ENCODE peak calls at places on chromosomes 1 and 21, in seven cellular contexts. L, E, D, P, U, A and F are unnamed samples.

GRCh38 chr1:208047476-208047934 is 136.6 kb upstream of the CD34 start:
- DNase-seq in L (peak), D (no peak), A (peak), E (peak), P (no peak), U (peak), F (no peak)

GRCh38 chr1:8321612-8322011 is 3.7 kb downstream of the SLC45A1 start:
- DNase-seq in P (no peak), L (no peak), U (no peak), A (no peak), D (no peak), E (no peak), F (no peak)

GRCh38 chr1:169250795-169251194 is 116.8 kb downstream of the NME7 start:
- DNase-seq in U (no peak), E (no peak), D (no peak), A (no peak), P (no peak), L (no peak), F (no peak)

GRCh38 chr21:45415188-45415942 is 10.4 kb downstream of the COL18A1 start:
- DNase-seq in D (peak), L (no peak), P (peak), E (no peak), A (no peak), U (peak), F (no peak)

GRCh38 chr1:240946926-240947325 is 335.0 kb upstream of the GREM2 start:
- DNase-seq in E (no peak), D (peak), U (no peak), P (no peak), A (peak), L (no peak), F (no peak)

GRCh38 chr1:38454236-38454635 is 405.3 kb downstream of the RRAGC start:
- DNase-seq in E (no peak), U (no peak), A (no peak), P (no peak), D (no peak), L (no peak), F (no peak)

GRCh38 chr1:228082975-228083870 is 715 bp downstream of the ARF1 start:
- DNase-seq in A (peak), D (peak), E (no peak), P (peak), L (no peak), U (peak), F (no peak)

GRCh38 chr1:87072904-87073303 is 158.5 kb downstream of the HS2ST1 start:
- DNase-seq in P (no peak), A (no peak), D (no peak), E (no peak), U (no peak), L (no peak), F (no peak)

GRCh38 chr1:33296082-33296458 is 24.8 kb downstream of the A3GALT2 start:
- DNase-seq in E (peak), L (no peak), D (no peak), A (peak), P (peak), U (peak), F (no peak)

GRCh38 chr1:182595641-182596240 is 6.7 kb upstream of the RNASEL start:
- DNase-seq in P (no peak), E (peak), D (peak), L (peak), A (peak), U (peak), F (peak)

GRCh38 chr1:225906467-225906866 is 17.5 kb upstream of the LEFTY1 start:
- DNase-seq in L (no peak), A (no peak), P (peak), E (no peak), D (no peak), U (no peak), F (no peak)

GRCh38 chr1:228190182-228190581 is 17.7 kb upstream of the OBSCN start:
- DNase-seq in A (no peak), E (no peak), P (peak), L (no peak), U (peak), D (no peak), F (no peak)

GRCh38 chr1:77413541-77414335 is 131.9 kb downstream of the AK5 start:
- DNase-seq in A (no peak), L (no peak), D (no peak), E (no peak), P (no peak), U (no peak), F (no peak)

GRCh38 chr1:6949991-6950765 is 164.9 kb downstream of the CAMTA1 start:
- DNase-seq in D (no peak), U (no peak), P (no peak), A (no peak), L (no peak), E (no peak), F (no peak)

GRCh38 chr1:2411801-2412394 is 466 bp downstream of the PEX10 start:
- DNase-seq in E (no peak), P (no peak), A (peak), L (no peak), U (no peak), D (no peak), F (no peak)

GRCh38 chr1:178542554-178543290 is 29.8 kb downstream of the TEX35 start:
- DNase-seq in D (peak), P (peak), L (peak), U (peak), A (peak), E (peak), F (peak)

GRCh38 chr1:20136249-20136648 is 2.9 kb upstream of the PLA2G2F start:
- DNase-seq in D (no peak), U (peak), A (no peak), L (no peak), P (no peak), E (no peak), F (no peak)

GRCh38 chr21:37909936-37910335 is 6.3 kb downstream of the KCNJ6 start:
- DNase-seq in D (no peak), P (no peak), L (no peak), A (peak), U (no peak), E (no peak), F (no peak)

GRCh38 chr1:81512242-81512641 is 288.5 kb upstream of the ADGRL2 start:
- DNase-seq in A (peak), D (no peak), E (no peak), L (no peak), U (no peak), P (no peak), F (no peak)

GRCh38 chr1:244863491-244864252 is 671 bp downstream of the HNRNPU start:
- DNase-seq in E (no peak), A (no peak), L (no peak), P (peak), U (no peak), D (peak), F (peak)

GRCh38 chr21:29084372-29084771 is 10.9 kb upstream of the CCT8 start:
- DNase-seq in U (no peak), P (no peak), L (no peak), E (no peak), D (no peak), A (no peak), F (no peak)

GRCh38 chr1:186828612-186829542 is at the start of gene PLA2G4A:
- DNase-seq in E (no peak), A (peak), L (peak), D (no peak), P (peak), U (peak), F (no peak)

GRCh38 chr21:44090332-44090731 is 16.9 kb upstream of the PWP2 start:
- DNase-seq in D (no peak), U (no peak), L (no peak), P (peak), A (no peak), E (no peak), F (peak)

GRCh38 chr1:239053269-239053668 is 333.1 kb upstream of the CHRM3 start:
- DNase-seq in U (no peak), L (no peak), P (no peak), D (no peak), E (no peak), A (no peak), F (no peak)

GRCh38 chr1:26826261-26827201 is at the start of gene ZDHHC18:
- DNase-seq in D (peak), E (peak), A (peak), P (peak), L (peak), U (peak), F (peak)

GRCh38 chr1:11648732-11649158 is 5.5 kb downstream of the FBXO2 start:
- DNase-seq in L (no peak), U (no peak), A (peak), E (no peak), D (no peak), P (peak), F (no peak)

GRCh38 chr1:235997049-235997448 is 67.8 kb downstream of the NID1 start:
- DNase-seq in P (no peak), A (no peak), U (no peak), D (no peak), E (no peak), L (no peak), F (no peak)

GRCh38 chr1:241627453-241628329 is 12.5 kb downstream of the CHML start:
- DNase-seq in U (no peak), A (peak), D (no peak), E (no peak), P (no peak), L (peak), F (no peak)

GRCh38 chr21:38349111-38349746 is 92.4 kb downstream of the KCNJ15 start:
- DNase-seq in D (no peak), E (no peak), P (no peak), L (no peak), A (no peak), U (no peak), F (no peak)

DNA sequence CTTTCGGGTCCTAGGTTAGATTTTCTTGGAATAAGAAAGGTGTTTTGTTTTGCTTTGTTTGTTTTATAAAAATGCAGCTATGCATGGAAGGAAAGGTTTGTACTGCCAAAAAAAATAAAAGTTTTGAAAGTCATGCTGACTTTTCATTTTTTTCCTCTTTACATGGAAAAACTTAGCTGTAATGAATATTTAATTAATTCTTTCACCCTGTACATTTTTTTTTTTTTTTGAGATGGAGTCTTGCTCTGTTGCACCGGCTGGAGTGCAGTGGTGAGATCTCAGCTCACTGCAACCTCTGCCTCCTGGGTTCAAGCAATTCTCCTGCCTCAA is 48.7 kb downstream of the NENF start:
- DNase-seq in D (no peak), L (no peak), A (no peak), U (no peak), E (no peak), P (no peak), F (no peak)
- TF ChIP-seq CTCF in D (no peak), L (no peak), A (no peak), U (no peak), E (no peak), P (no peak), F (no peak)

DNA sequence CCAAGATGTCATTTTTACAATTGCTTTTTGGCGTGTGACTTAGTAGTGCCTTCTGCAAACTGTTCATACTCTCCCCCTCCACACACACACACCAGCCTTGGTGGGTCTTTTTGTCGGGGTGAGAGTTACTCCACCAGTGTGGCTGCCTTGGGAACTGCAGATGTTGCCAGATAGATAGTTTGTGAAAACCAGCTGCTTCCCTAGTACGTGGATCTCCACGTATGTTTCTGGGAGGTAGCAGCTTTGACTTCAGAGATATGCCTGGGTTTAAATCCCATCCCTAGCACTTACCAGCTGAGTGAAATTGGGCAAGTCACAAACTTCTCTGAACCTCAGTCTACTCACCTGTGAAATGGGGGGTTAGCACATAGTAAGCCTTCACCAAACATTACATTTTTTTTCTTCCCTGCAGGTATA is 78.0 kb downstream of the MAN1C1 start:
- DNase-seq in P (no peak), D (no peak), L (no peak), E (no peak), A (no peak), U (peak), F (no peak)
- TF ChIP-seq CTCF in P (no peak), D (no peak), L (no peak), E (no peak), A (peak), U (no peak), F (no peak)

GRCh38 chr1:50368179-50369007 is 54.9 kb downstream of the DMRTA2 start:
- DNase-seq in D (peak), A (peak), E (peak), P (no peak), L (peak), U (no peak), F (no peak)

GRCh38 chr1:50369008-50369634 is 54.1 kb downstream of the DMRTA2 start:
- DNase-seq in E (no peak), A (no peak), U (no peak), D (no peak), P (no peak), L (no peak), F (no peak)

GRCh38 chr1:50373532-50373931 is 49.7 kb downstream of the DMRTA2 start:
- DNase-seq in A (no peak), L (no peak), E (no peak), U (no peak), P (no peak), D (no peak), F (no peak)

GRCh38 chr1:50371749-50372148 is 51.5 kb downstream of the DMRTA2 start:
- DNase-seq in U (no peak), D (no peak), P (no peak), E (no peak), L (peak), A (no peak), F (no peak)

GRCh38 chr1:50369830-50370229 is 53.4 kb downstream of the DMRTA2 start:
- DNase-seq in P (no peak), A (no peak), L (peak), U (no peak), D (no peak), E (no peak), F (no peak)
- TF ChIP-seq CTCF in P (no peak), A (peak), L (peak), U (no peak), D (no peak), E (peak), F (no peak)

GRCh38 chr1:4693316-4693715 is 38.9 kb downstream of the AJAP1 start:
- DNase-seq in L (no peak), D (no peak), P (no peak), A (no peak), E (no peak), U (no peak), F (no peak)

GRCh38 chr1:4695241-4695640 is 40.8 kb downstream of the AJAP1 start:
- DNase-seq in A (no peak), P (no peak), D (no peak), U (no peak), E (no peak), L (no peak), F (no peak)

GRCh38 chr1:4693891-4694290 is 39.5 kb downstream of the AJAP1 start:
- DNase-seq in A (no peak), L (no peak), U (no peak), D (no peak), P (no peak), E (no peak), F (no peak)

GRCh38 chr1:4696161-4696745 is 41.8 kb downstream of the AJAP1 start:
- DNase-seq in P (no peak), A (no peak), D (no peak), U (no peak), E (no peak), L (no peak), F (no peak)

GRCh38 chr1:4694492-4694891 is 40.1 kb downstream of the AJAP1 start:
- DNase-seq in D (no peak), A (no peak), P (no peak), E (no peak), U (no peak), L (no peak), F (no peak)
- TF ChIP-seq CTCF in D (no peak), A (no peak), P (no peak), E (no peak), U (no peak), L (no peak), F (no peak)